ENCODE peak calls at places on chromosomes 6 and 20, in ten cellular contexts. X is kidney tubule cell, U is mesothelial cell of epicardium, A is fibroblast of pulmonary artery, D is iris pigment epithelial cell, B is tibial artery, C is erythroblast, Y is HuH-7.5, Q is glutamatergic neuron, J is NCI-H2081. W is an unnamed sample.

GRCh38 chr20:17845701-17846475 is 122.7 kb downstream of the SNX5 start:
- DNase-seq in X (no peak), U (no peak), A (no peak), D (peak), B (no peak), C (no peak), Y (no peak), Q (no peak), J (no peak), W (no peak)

GRCh38 chr6:169158182-169158573 is 95.5 kb downstream of the THBS2 start:
- DNase-seq in X (no peak), U (no peak), A (peak), D (peak), B (peak), C (no peak), Y (no peak), Q (no peak), J (no peak), W (no peak)

GRCh38 chr20:45899041-45899835 is 8.1 kb downstream of the CTSA start:
- DNase-seq in X (no peak), U (no peak), A (no peak), D (no peak), B (no peak), C (no peak), Y (no peak), Q (no peak), J (no peak), W (no peak)

GRCh38 chr6:11331136-11331535 is 98.7 kb upstream of the NEDD9 start:
- DNase-seq in X (no peak), U (no peak), A (no peak), D (no peak), B (no peak), C (no peak), Y (no peak), Q (no peak), J (no peak), W (no peak)

GRCh38 chr6:139250296-139251274 is 41.2 kb downstream of the TXLNB start:
- DNase-seq in X (peak), U (peak), A (peak), D (peak), B (peak), C (peak), Y (peak), Q (peak), J (peak), W (no peak)

GRCh38 chr20:50572922-50573777 is 63.0 kb downstream of the PTPN1 start:
- DNase-seq in X (peak), U (no peak), A (peak), D (peak), B (peak), C (no peak), Y (no peak), Q (no peak), J (peak), W (no peak)

GRCh38 chr20:38985603-38986170 is 23.5 kb downstream of the DHX35 start:
- DNase-seq in X (peak), U (no peak), A (peak), D (peak), B (no peak), C (no peak), Y (no peak), Q (no peak), J (no peak), W (no peak)

GRCh38 chr20:52201395-52201794 is 9.8 kb upstream of the ZFP64 start:
- DNase-seq in X (no peak), U (no peak), A (no peak), D (no peak), B (no peak), C (no peak), Y (no peak), Q (no peak), J (peak), W (no peak)

GRCh38 chr6:132919476-132919875 is 105.1 kb downstream of the RPS12 start:
- DNase-seq in X (peak), U (no peak), A (peak), D (peak), B (peak), C (no peak), Y (peak), Q (no peak), J (no peak), W (no peak)

GRCh38 chr20:62329389-62330377 is 26.9 kb downstream of the ADRM1 start:
- DNase-seq in X (no peak), U (no peak), A (no peak), D (no peak), B (no peak), C (no peak), Y (no peak), Q (no peak), J (no peak), W (no peak)

GRCh38 chr20:59017493-59018231 is 1.6 kb upstream of the TUBB1 start:
- DNase-seq in X (no peak), U (peak), A (no peak), D (no peak), B (no peak), C (no peak), Y (no peak), Q (peak), J (no peak), W (no peak)

GRCh38 chr6:114194362-114195343 is 148.2 kb downstream of the HS3ST5 start:
- DNase-seq in X (no peak), U (no peak), A (peak), D (peak), B (peak), C (peak), Y (no peak), Q (no peak), J (no peak), W (no peak)

GRCh38 chr6:111874030-111874425 is 776 bp upstream of the FYN start:
- DNase-seq in X (no peak), U (no peak), A (peak), D (peak), B (peak), C (peak), Y (no peak), Q (no peak), J (no peak), W (no peak)

GRCh38 chr6:147040521-147040920 is 163.7 kb upstream of the STXBP5 start:
- DNase-seq in X (no peak), U (no peak), A (no peak), D (no peak), B (no peak), C (no peak), Y (no peak), Q (no peak), J (no peak), W (no peak)

GRCh38 chr6:69584536-69584912 is 212.3 kb downstream of the LMBRD1 start:
- DNase-seq in X (no peak), U (no peak), A (peak), D (no peak), B (no peak), C (no peak), Y (no peak), Q (no peak), J (no peak), W (no peak)

GRCh38 chr6:64415936-64416335 is 780.3 kb downstream of the PHF3 start:
- DNase-seq in X (no peak), U (no peak), A (peak), D (no peak), B (no peak), C (no peak), Y (no peak), Q (no peak), J (no peak), W (no peak)

GRCh38 chr20:23086056-23086551 is at the start of gene CD93:
- DNase-seq in X (no peak), U (no peak), A (peak), D (peak), B (peak), C (peak), Y (no peak), Q (no peak), J (no peak), W (peak)

GRCh38 chr6:16136536-16137450 is 7.9 kb downstream of the MYLIP start:
- DNase-seq in X (peak), U (no peak), A (peak), D (peak), B (peak), C (peak), Y (no peak), Q (no peak), J (no peak), W (no peak)

GRCh38 chr6:48844696-48845095 is 618.4 kb downstream of the MMUT start:
- DNase-seq in X (no peak), U (no peak), A (no peak), D (no peak), B (no peak), C (no peak), Y (no peak), Q (no peak), J (no peak), W (no peak)

GRCh38 chr20:20525756-20526155 is 157.9 kb downstream of the INSM1 start:
- DNase-seq in X (no peak), U (no peak), A (no peak), D (no peak), B (no peak), C (no peak), Y (no peak), Q (no peak), J (no peak), W (no peak)

GRCh38 chr6:150070236-150070860 is 1.4 kb upstream of the ULBP3 start:
- DNase-seq in X (peak), U (no peak), A (no peak), D (no peak), B (no peak), C (no peak), Y (no peak), Q (no peak), J (no peak), W (no peak)

GRCh38 chr6:15481892-15482291 is 180.9 kb downstream of the DTNBP1 start:
- DNase-seq in X (peak), U (no peak), A (no peak), D (no peak), B (no peak), C (peak), Y (no peak), Q (no peak), J (no peak), W (no peak)

GRCh38 chr20:16821211-16822089 is 73.3 kb downstream of the OTOR start:
- DNase-seq in X (peak), U (no peak), A (peak), D (peak), B (no peak), C (peak), Y (peak), Q (peak), J (peak), W (no peak)

GRCh38 chr6:12246900-12247299 is 43.3 kb upstream of the EDN1 start:
- DNase-seq in X (no peak), U (no peak), A (no peak), D (no peak), B (no peak), C (no peak), Y (no peak), Q (no peak), J (no peak), W (no peak)

GRCh38 chr6:12017876-12018401 is 5.8 kb downstream of the HIVEP1 start:
- DNase-seq in X (no peak), U (no peak), A (no peak), D (no peak), B (no peak), C (no peak), Y (no peak), Q (no peak), J (no peak), W (no peak)

W was measured in activated CD8-positive, alpha-beta memory T cell treated with anti-CD3 and anti-CD28 coated beads for 48 hours.